ENCODE peak calls at places on chromosomes 1 and 21, in five cellular contexts. S, V, N, X and Z are unnamed samples.

GRCh38 chr1:204410764-204411450 is 710 bp downstream of the PPP1R15B start:
- DNase-seq in S (peak), V (peak), N (peak), X (peak), Z (peak)

GRCh38 chr1:12232221-12232620 is 2.4 kb downstream of the VPS13D start:
- DNase-seq in V (no peak), X (no peak), S (no peak), N (no peak), Z (no peak)

GRCh38 chr1:35597870-35598269 is 24.8 kb downstream of the TFAP2E start:
- DNase-seq in V (no peak), X (no peak), S (no peak), N (no peak), Z (no peak)

GRCh38 chr1:231192620-231193163 is 30.8 kb downstream of the TRIM67 start:
- DNase-seq in N (no peak), V (peak), S (no peak), X (no peak), Z (no peak)

GRCh38 chr1:56139786-56140185 is 439.6 kb downstream of the PLPP3 start:
- DNase-seq in S (no peak), X (no peak), V (no peak), N (no peak), Z (no peak)

GRCh38 chr1:48936436-48936835 is 159.7 kb upstream of the BEND5 start:
- DNase-seq in V (no peak), X (no peak), S (no peak), N (no peak), Z (peak)

GRCh38 chr1:90881034-90881433 is 140.8 kb downstream of the ZNF644 start:
- DNase-seq in V (no peak), S (no peak), N (no peak), X (no peak), Z (no peak)

GRCh38 chr1:15981679-15982078 is 5.8 kb upstream of the ZBTB17 start:
- DNase-seq in N (no peak), X (no peak), V (no peak), S (no peak), Z (no peak)

GRCh38 chr1:32892368-32893197 is 6.3 kb downstream of the HPCA start:
- DNase-seq in X (peak), N (no peak), S (no peak), V (peak), Z (peak)

GRCh38 chr21:31873275-31873695 is 465 bp downstream of the HUNK start:
- DNase-seq in V (peak), S (no peak), N (no peak), X (peak), Z (no peak)

GRCh38 chr1:108200627-108201106 is 524 bp upstream of the SLC25A24 start:
- DNase-seq in V (peak), S (peak), N (no peak), X (peak), Z (peak)

GRCh38 chr1:170663011-170663410 is 920 bp upstream of the PRRX1 start:
- DNase-seq in V (no peak), S (peak), N (no peak), X (no peak), Z (peak)

GRCh38 chr1:203056516-203056915 is 29.3 kb downstream of the MYOG start:
- DNase-seq in V (no peak), X (no peak), N (no peak), S (no peak), Z (no peak)

GRCh38 chr1:119435061-119435460 is 20.1 kb downstream of the HSD3B2 start:
- DNase-seq in S (no peak), N (no peak), V (no peak), X (no peak), Z (peak)

GRCh38 chr1:94063379-94063778 is 57.6 kb downstream of the ABCA4 start:
- DNase-seq in N (no peak), X (peak), S (peak), V (no peak), Z (peak)

GRCh38 chr1:174746024-174746808 is 253.5 kb upstream of the CACYBP start:
- DNase-seq in S (no peak), X (no peak), N (no peak), V (peak), Z (no peak)

GRCh38 chr1:100034465-100034864 is 64.7 kb downstream of the SLC35A3 start:
- DNase-seq in S (peak), N (no peak), V (no peak), X (peak), Z (peak)

GRCh38 chr1:109944541-109944940 is 33.9 kb downstream of the CSF1 start:
- DNase-seq in S (no peak), X (no peak), N (peak), V (no peak), Z (no peak)

GRCh38 chr1:235426143-235426542 is 58.9 kb downstream of the TBCE start:
- DNase-seq in X (no peak), S (no peak), N (no peak), V (no peak), Z (no peak)

GRCh38 chr1:64517640-64518039 is 47.7 kb downstream of the CACHD1 start:
- DNase-seq in N (no peak), X (no peak), V (no peak), S (no peak), Z (no peak)